ENCODE peak calls at places on chromosomes 1 and 21, in five cellular contexts. W, M, U, E and V are unnamed samples.

GRCh38 chr21:28473530-28474225 is 519.0 kb downstream of the LTN1 start:
- DNase-seq in E (no peak), U (no peak), W (no peak), M (peak; percentile 56), V (no peak)

GRCh38 chr1:17207046-17207445 is 2.1 kb downstream of the PADI1 start:
- DNase-seq in W (no peak), M (no peak), U (no peak), E (no peak), V (no peak)

GRCh38 chr1:62263006-62263812 is 56.0 kb downstream of the KANK4 start:
- DNase-seq in M (no peak), U (peak; percentile 65), E (no peak), W (no peak), V (no peak)

GRCh38 chr1:164515932-164516331 is 43.1 kb upstream of the PBX1 start:
- DNase-seq in E (no peak), M (no peak), W (no peak), U (no peak), V (no peak)

GRCh38 chr21:35275776-35276175 is 226.7 kb upstream of the RUNX1 start:
- DNase-seq in U (no peak), M (no peak), E (no peak), W (no peak), V (no peak)

GRCh38 chr1:227125929-227126545 is 185.9 kb downstream of the COQ8A start:
- DNase-seq in M (no peak), U (peak; percentile 69), E (peak; percentile 2), W (no peak), V (no peak)

GRCh38 chr1:27138368-27138767 is 16.6 kb downstream of the SLC9A1 start:
- DNase-seq in W (no peak), M (no peak), U (no peak), E (no peak), V (no peak)

GRCh38 chr1:73576084-73576483 is 621.9 kb downstream of the LRRIQ3 start:
- DNase-seq in U (no peak), E (no peak), M (no peak), W (no peak), V (no peak)

GRCh38 chr21:34965200-34966174 is 83.6 kb downstream of the RUNX1 start:
- DNase-seq in E (no peak), W (no peak), U (no peak), M (peak; percentile 74), V (no peak)

GRCh38 chr21:41678944-41679343 is 87.9 kb downstream of the RIPK4 start:
- DNase-seq in U (peak; percentile 98), M (peak; percentile 87), W (peak; percentile 93), E (peak; percentile 81), V (peak; percentile 98)

GRCh38 chr1:226588484-226588883 is 39.9 kb downstream of the STUM start:
- DNase-seq in M (no peak), U (no peak), E (no peak), W (no peak), V (no peak)

GRCh38 chr1:38018864-38019343 is 6.4 kb downstream of the UTP11 start:
- DNase-seq in E (no peak), M (no peak), U (no peak), W (no peak), V (no peak)

GRCh38 chr1:203268901-203269653 is 36.2 kb upstream of the BTG2 start:
- DNase-seq in W (no peak), M (peak; percentile 53), E (peak; percentile 87), U (peak; percentile 78), V (no peak)

GRCh38 chr21:21148009-21148408 is 149.8 kb downstream of the NCAM2 start:
- DNase-seq in W (no peak), E (no peak), M (no peak), U (no peak), V (no peak)

GRCh38 chr1:164604541-164604940 is 45.6 kb downstream of the PBX1 start:
- DNase-seq in W (no peak), E (no peak), U (no peak), M (no peak), V (no peak)

GRCh38 chr21:28632718-28633408 is 359.8 kb downstream of the LTN1 start:
- DNase-seq in U (no peak), W (no peak), E (no peak), M (peak; percentile 47), V (no peak)

GRCh38 chr1:43358121-43358745 is 548 bp upstream of the CDC20 start:
- DNase-seq in E (no peak), M (peak; percentile 31), U (no peak), W (no peak), V (no peak)

GRCh38 chr1:246658567-246658966 is 65.6 kb upstream of the SCCPDH start:
- DNase-seq in W (no peak), M (no peak), U (no peak), E (no peak), V (no peak)

GRCh38 chr1:238861342-238861741 is 525.0 kb upstream of the CHRM3 start:
- DNase-seq in W (no peak), E (no peak), M (no peak), U (peak; percentile 48), V (no peak)

GRCh38 chr1:11804666-11805453 is 904 bp downstream of the MTHFR start:
- DNase-seq in U (no peak), W (no peak), M (peak; percentile 18), E (peak; percentile 55), V (no peak)

GRCh38 chr1:63753591-63753990 is 20.2 kb upstream of the ROR1 start:
- DNase-seq in E (no peak), M (no peak), U (no peak), W (no peak), V (no peak)

GRCh38 chr1:46643368-46643775 is 24.8 kb downstream of the ATPAF1 start:
- DNase-seq in W (peak; percentile 63), E (peak; percentile 91), M (peak; percentile 95), U (no peak), V (peak; percentile 63)

GRCh38 chr1:203052556-203053059 is 26.3 kb downstream of the PPFIA4 start:
- DNase-seq in U (no peak), M (no peak), W (no peak), E (no peak), V (no peak)